ENCODE peak calls at places on chromosome 6, in ten cellular contexts. R is AG04450; H is AG09309; S is mammary epithelial cell; W is CD4-positive, alpha-beta T cell; U is CD14-positive monocyte; Q is right atrium auricular region; O is omental fat pad; C is heart right ventricle; P is cardiac fibroblast. I is an unnamed sample.

GRCh38 chr6:101522254-101522653 is 128.7 kb downstream of the GRIK2 start:
- DNase-seq in R (no peak), O (no peak), U (no peak), C (no peak), P (no peak), H (no peak), W (no peak), S (no peak), Q (no peak), I (no peak)

GRCh38 chr6:55825402-55826051 is 49.9 kb downstream of the BMP5 start:
- DNase-seq in P (peak), H (peak), S (peak), U (no peak), C (no peak), W (no peak), R (peak), O (no peak), Q (no peak), I (no peak)

GRCh38 chr6:122184260-122184934 is 215.1 kb upstream of the HSF2 start:
- DNase-seq in U (no peak), W (no peak), P (peak), Q (no peak), S (peak), H (peak), O (no peak), C (no peak), R (peak), I (no peak)

GRCh38 chr6:109446072-109446471 is 5.5 kb downstream of the SMPD2 start:
- DNase-seq in C (no peak), S (no peak), Q (no peak), H (no peak), U (no peak), R (no peak), O (no peak), P (no peak), W (no peak), I (no peak)

GRCh38 chr6:43468240-43468639 is 9.1 kb upstream of the TJAP1 start:
- DNase-seq in P (no peak), C (no peak), O (no peak), Q (no peak), H (no peak), S (no peak), R (no peak), U (no peak), W (no peak), I (no peak)

GRCh38 chr6:43308101-43308989 is at the start of gene CRIP3:
- DNase-seq in Q (no peak), S (peak), O (no peak), H (no peak), W (peak), U (no peak), R (no peak), P (peak), C (peak), I (no peak)

GRCh38 chr6:116842374-116842947 is 13.6 kb upstream of the GPRC6A start:
- DNase-seq in R (no peak), C (no peak), H (no peak), U (no peak), P (no peak), S (no peak), Q (no peak), O (no peak), W (no peak), I (no peak)

GRCh38 chr6:14841901-14842421 is 403.9 kb upstream of the JARID2 start:
- DNase-seq in P (peak), S (peak), H (peak), U (peak), R (peak), O (no peak), Q (no peak), C (no peak), W (no peak), I (no peak)

GRCh38 chr6:146881228-146882181 is 282.7 kb downstream of the ADGB start:
- DNase-seq in Q (no peak), C (no peak), W (no peak), H (no peak), U (no peak), P (no peak), R (no peak), S (no peak), O (no peak), I (no peak)

GRCh38 chr6:21653323-21653722 is 59.8 kb downstream of the SOX4 start:
- DNase-seq in P (no peak), O (no peak), S (no peak), Q (no peak), W (no peak), U (no peak), C (no peak), H (no peak), R (no peak), I (no peak)

GRCh38 chr6:148179786-148180185 is 162.9 kb upstream of the SASH1 start:
- DNase-seq in P (peak), O (no peak), Q (no peak), H (no peak), S (no peak), R (no peak), U (no peak), W (no peak), C (no peak), I (no peak)

GRCh38 chr6:33191383-33192104 is 723 bp downstream of the COL11A2 start:
- DNase-seq in O (no peak), U (no peak), C (no peak), H (no peak), S (no peak), W (no peak), Q (no peak), R (no peak), P (no peak), I (no peak)

GRCh38 chr6:27505209-27506027 is 32.5 kb upstream of the ZNF184 start:
- DNase-seq in S (peak), W (no peak), H (no peak), U (no peak), R (no peak), P (peak), Q (no peak), O (no peak), C (no peak), I (no peak)

GRCh38 chr6:44245912-44246662 is 814 bp upstream of the HSP90AB1 start:
- DNase-seq in P (peak), S (peak), Q (peak), H (no peak), O (peak), W (peak), U (peak), R (peak), C (peak), I (peak)

GRCh38 chr6:160055378-160055777 is 66.2 kb upstream of the SLC22A1 start:
- DNase-seq in O (no peak), P (no peak), H (no peak), S (no peak), C (no peak), R (no peak), Q (no peak), W (no peak), U (no peak), I (no peak)

GRCh38 chr6:84243240-84243639 is 15.8 kb upstream of the CEP162 start:
- DNase-seq in P (no peak), O (no peak), W (no peak), Q (no peak), U (no peak), R (no peak), S (no peak), C (no peak), H (no peak), I (no peak)

GRCh38 chr6:70221025-70221714 is 81.7 kb downstream of the COL9A1 start:
- DNase-seq in C (no peak), O (no peak), S (no peak), H (no peak), R (no peak), Q (no peak), U (no peak), W (no peak), P (peak), I (no peak)

GRCh38 chr6:108958900-108959770 is 110.9 kb downstream of the ARMC2 start:
- DNase-seq in C (no peak), P (no peak), S (no peak), R (no peak), Q (no peak), U (no peak), O (no peak), H (no peak), W (no peak), I (no peak)

GRCh38 chr6:154515808-154516207 is 5.3 kb upstream of the CNKSR3 start:
- DNase-seq in R (no peak), Q (no peak), U (no peak), H (no peak), S (no peak), C (no peak), W (no peak), P (no peak), O (no peak), I (no peak)

GRCh38 chr6:29631860-29632731 is 887 bp downstream of the GABBR1 start:
- DNase-seq in W (peak), S (peak), O (no peak), U (no peak), H (no peak), P (peak), R (no peak), Q (no peak), C (peak), I (peak)

GRCh38 chr6:54718541-54719023 is 128.0 kb upstream of the FAM83B start:
- DNase-seq in P (no peak), Q (no peak), R (no peak), U (no peak), W (no peak), C (no peak), S (peak), O (no peak), H (no peak), I (no peak)

GRCh38 chr6:163376167-163376566 is 38.4 kb upstream of the QKI start:
- DNase-seq in Q (no peak), H (no peak), P (no peak), U (no peak), R (no peak), S (no peak), O (no peak), C (no peak), W (no peak), I (no peak)

DNA sequence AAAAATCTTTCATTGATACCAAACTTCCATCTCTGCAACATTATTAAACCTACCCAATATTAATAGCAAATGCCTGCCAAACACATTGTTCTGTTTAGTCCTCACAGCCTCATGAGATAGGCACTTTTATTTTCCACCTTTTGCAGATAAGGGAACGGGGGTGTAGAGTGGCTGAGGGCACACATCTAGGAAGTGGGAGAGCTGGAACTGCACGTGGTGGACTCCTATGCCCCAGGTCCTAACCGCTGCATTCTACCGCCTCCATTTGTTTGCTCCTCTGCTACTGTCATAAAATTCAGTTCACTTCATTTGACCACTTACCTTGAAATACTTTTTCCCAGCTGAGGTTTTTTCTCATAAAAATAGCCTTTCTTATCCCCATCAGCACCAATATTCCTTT is 7.6 kb downstream of the FAM217A start:
- DNase-seq in U (no peak), R (no peak), P (no peak), S (no peak), O (no peak), H (no peak), W (no peak), Q (no peak), C (no peak), I (no peak)
- TF ChIP-seq CTCF in U (no peak), R (no peak), P (no peak), S (no peak), O (no peak), H (no peak), W (no peak), Q (no peak), C (no peak), I (no peak)

DNA sequence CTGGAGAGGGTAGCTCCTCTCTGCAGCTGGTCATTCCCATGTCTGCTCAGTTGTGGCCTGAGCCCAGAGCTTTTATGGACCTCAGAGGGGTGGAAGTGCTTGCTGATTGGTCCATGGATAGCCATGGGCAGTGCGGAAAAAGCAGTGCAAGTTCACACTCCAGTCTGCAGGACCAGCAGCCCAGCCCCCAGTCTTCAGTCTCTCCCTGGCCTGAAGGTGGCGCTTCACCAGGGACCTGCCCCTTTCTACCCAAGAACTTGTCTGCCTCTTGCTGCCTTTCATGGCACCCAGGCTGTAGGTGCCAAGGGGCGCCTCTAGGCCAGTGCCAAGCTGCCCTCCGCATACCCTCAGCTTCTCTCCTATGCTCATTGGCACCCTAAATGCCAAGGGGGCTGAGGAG is 91.0 kb downstream of the TBXT start:
- DNase-seq in P (no peak), H (no peak), R (no peak), C (no peak), U (no peak), S (no peak), O (no peak), W (no peak), Q (no peak), I (no peak)
- TF ChIP-seq CTCF in P (no peak), H (no peak), R (no peak), C (no peak), U (no peak), S (no peak), O (no peak), W (no peak), Q (no peak), I (no peak)

DNA sequence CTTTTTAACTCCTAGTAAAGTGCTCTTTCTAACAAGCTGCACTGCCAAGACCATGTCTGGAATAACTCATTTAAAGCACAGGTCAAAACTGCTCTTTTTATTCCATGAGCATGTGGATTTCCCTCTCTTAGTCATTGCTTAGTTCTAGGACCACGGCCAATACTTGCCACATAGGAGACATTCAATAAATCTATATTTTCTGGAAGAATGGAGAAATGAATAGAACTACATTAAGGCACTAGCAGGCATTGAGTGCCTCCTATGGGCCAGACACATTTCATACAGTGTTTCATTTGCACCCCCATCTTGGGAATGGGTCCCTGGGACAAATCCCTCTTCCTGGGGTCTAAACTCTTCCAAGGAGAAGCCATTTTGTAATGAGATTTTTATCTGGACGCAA is 552.8 kb upstream of the CITED2 start:
- DNase-seq in H (peak), S (no peak), P (peak), W (no peak), R (peak), U (no peak), O (no peak), Q (no peak), C (no peak), I (no peak)
- TF ChIP-seq CTCF in H (peak), S (peak), P (peak), W (no peak), R (peak), U (peak), O (no peak), Q (no peak), C (peak), I (peak)

GRCh38 chr6:158226655-158227512 is 58.7 kb downstream of the GTF2H5 start:
- DNase-seq in Q (no peak), R (no peak), H (no peak), C (no peak), P (no peak), S (no peak), U (no peak), W (no peak), O (no peak), I (peak)
- TF ChIP-seq CTCF in Q (no peak), R (no peak), H (no peak), C (no peak), P (no peak), S (no peak), U (no peak), W (no peak), O (no peak), I (no peak)

GRCh38 chr6:97705568-97705967 is 422.6 kb upstream of the MMS22L start:
- DNase-seq in S (no peak), P (peak), O (no peak), W (no peak), Q (no peak), U (no peak), H (no peak), R (no peak), C (no peak), I (no peak)
- TF ChIP-seq CTCF in S (peak), P (peak), O (no peak), W (no peak), Q (no peak), U (no peak), H (no peak), R (peak), C (peak), I (peak)

GRCh38 chr6:168799067-168799466 is 358.1 kb downstream of the SMOC2 start:
- DNase-seq in R (no peak), S (no peak), P (no peak), O (no peak), W (no peak), U (no peak), C (no peak), H (no peak), Q (no peak), I (no peak)

DNA sequence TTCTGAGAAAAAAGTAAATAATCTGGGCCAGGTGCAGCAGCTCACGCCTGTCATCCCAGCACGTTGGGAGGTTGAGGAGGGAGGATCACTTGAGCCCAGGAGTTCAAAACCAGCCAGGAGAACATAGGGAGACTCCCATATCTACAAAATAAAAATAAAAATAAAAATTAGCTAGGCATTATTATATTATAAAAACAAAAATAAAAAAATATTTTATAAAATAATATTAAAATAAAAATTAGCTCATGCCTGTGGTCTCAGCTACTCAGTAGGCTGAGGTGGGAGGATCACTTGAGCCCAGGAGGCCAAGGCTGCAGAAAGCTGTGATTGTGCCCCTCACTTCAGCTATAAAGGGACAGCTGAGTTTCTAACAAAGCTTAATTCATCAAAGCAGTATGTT is 362.9 kb downstream of the SMOC2 start:
- DNase-seq in W (no peak), H (no peak), C (no peak), S (no peak), Q (no peak), U (no peak), O (no peak), R (no peak), P (no peak), I (no peak)
- TF ChIP-seq CTCF in W (no peak), H (no peak), C (no peak), S (no peak), Q (no peak), U (no peak), O (no peak), R (no peak), P (no peak), I (no peak)

DNA sequence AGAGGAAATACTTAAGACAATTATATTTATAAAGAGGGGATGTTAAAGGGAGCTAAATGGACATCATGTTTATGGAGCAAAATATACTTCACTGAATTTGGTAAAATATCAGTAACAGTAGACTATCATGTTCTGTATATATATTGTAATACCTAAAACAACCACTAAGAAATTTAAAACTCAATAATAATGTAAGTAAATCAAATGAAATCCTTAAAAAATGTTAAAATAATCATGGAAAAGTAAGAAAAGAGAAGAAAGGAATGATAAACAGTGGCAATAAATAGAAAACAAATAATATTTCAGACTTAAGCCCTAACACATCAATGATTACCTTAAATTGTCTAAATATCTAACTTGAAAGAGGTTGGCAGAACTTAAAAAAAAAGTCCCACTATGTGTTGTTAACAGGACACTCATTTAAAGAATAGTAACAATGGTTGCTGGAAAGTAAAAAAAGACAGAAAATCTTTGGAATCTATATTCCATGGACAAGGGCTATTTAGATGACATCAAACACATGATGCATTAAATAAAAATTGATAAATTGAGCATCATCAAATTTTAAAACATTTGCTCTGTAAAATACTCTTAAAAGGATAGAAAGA is 842.2 kb upstream of the MAP3K7 start:
- DNase-seq in U (no peak), C (no peak), P (no peak), W (no peak), H (no peak), S (no peak), Q (no peak), O (no peak), R (no peak), I (no peak)
- TF ChIP-seq CTCF in U (no peak), C (no peak), P (no peak), W (no peak), H (no peak), S (no peak), Q (peak), O (no peak), R (no peak), I (peak)

GRCh38 chr6:52689857-52690256 is 18.9 kb downstream of the TMEM14A start:
- DNase-seq in Q (no peak), C (no peak), R (no peak), W (no peak), S (no peak), U (no peak), O (no peak), H (no peak), P (no peak), I (no peak)

GRCh38 chr6:52693777-52694176 is 22.9 kb downstream of the TMEM14A start:
- DNase-seq in Q (no peak), S (no peak), R (no peak), C (no peak), O (no peak), W (no peak), P (no peak), H (no peak), U (no peak), I (no peak)

GRCh38 chr6:52686878-52687699 is 16.2 kb downstream of the TMEM14A start:
- DNase-seq in R (no peak), Q (no peak), S (no peak), C (no peak), O (no peak), P (no peak), H (no peak), W (no peak), U (no peak), I (no peak)

GRCh38 chr6:52694404-52694803 is 23.5 kb downstream of the TMEM14A start:
- DNase-seq in P (no peak), C (no peak), R (no peak), S (no peak), H (no peak), W (no peak), Q (no peak), O (no peak), U (no peak), I (no peak)

DNA sequence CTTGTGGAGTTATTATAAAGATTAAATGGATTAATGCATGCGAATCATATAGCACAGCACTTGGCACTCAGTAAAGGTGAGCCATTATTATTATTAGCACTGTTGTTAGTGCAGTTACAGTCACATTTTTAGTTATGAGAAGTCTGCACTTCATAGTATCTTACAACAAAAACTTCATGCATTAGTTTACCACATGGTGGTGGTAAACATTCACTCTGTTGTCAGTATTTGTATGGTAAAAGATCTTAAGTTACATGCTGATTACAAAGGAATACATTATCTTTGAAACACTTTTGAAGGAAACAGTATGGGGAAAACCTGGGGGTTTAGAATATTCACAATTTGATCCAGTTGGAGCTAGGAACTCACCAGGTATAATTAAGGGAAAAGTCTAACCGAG is 20.8 kb downstream of the TMEM14A start:
- DNase-seq in S (no peak), H (no peak), O (no peak), Q (no peak), R (no peak), C (no peak), P (no peak), U (no peak), W (no peak), I (no peak)
- TF ChIP-seq CTCF in S (peak), H (no peak), O (no peak), Q (no peak), R (no peak), C (no peak), P (no peak), U (no peak), W (no peak), I (peak)